ENCODE peak calls at places on chromosomes 5 and 9, in nine cellular contexts. O is CD8-positive, alpha-beta memory T cell; Q is D721Med; F is NCI-H1436; T is AG08395; M is mucosa of descending colon; Z is kidney epithelial cell; R is iris pigment epithelial cell; C is activated naive CD4-positive, alpha-beta T cell treated with anti-CD3 and anti-CD28 coated beads for 36 hours. B is an unnamed sample.

GRCh38 chr5:1128977-1129724 is 17.3 kb upstream of the SLC12A7 start:
- DNase-seq in O (no peak), Q (no peak), F (no peak), T (no peak), M (no peak), Z (no peak), R (no peak), C (no peak), B (no peak)

GRCh38 chr5:42951169-42951846 is 88.8 kb downstream of the ANXA2R start:
- DNase-seq in O (peak), Q (no peak), F (no peak), T (peak), M (peak), Z (no peak), R (peak), C (peak), B (peak)

GRCh38 chr5:107567901-107568671 is 102.7 kb downstream of the EFNA5 start:
- DNase-seq in O (no peak), Q (no peak), F (peak), T (no peak), M (no peak), Z (no peak), R (no peak), C (no peak), B (no peak)

GRCh38 chr9:134321957-134322741 is 4.1 kb upstream of the RXRA start:
- DNase-seq in O (peak), Q (no peak), F (no peak), T (no peak), M (peak), Z (no peak), R (no peak), C (no peak), B (no peak)

GRCh38 chr9:91825422-91825821 is 124.6 kb downstream of the ROR2 start:
- DNase-seq in O (no peak), Q (no peak), F (no peak), T (peak), M (no peak), Z (no peak), R (no peak), C (no peak), B (no peak)

GRCh38 chr9:126956929-126957686 is 42.5 kb downstream of the RALGPS1 start:
- DNase-seq in O (no peak), Q (no peak), F (no peak), T (peak), M (no peak), Z (no peak), R (peak), C (no peak), B (no peak)

GRCh38 chr9:130418776-130419175 is 26.0 kb upstream of the ASS1 start:
- DNase-seq in O (no peak), Q (no peak), F (no peak), T (no peak), M (no peak), Z (no peak), R (no peak), C (no peak), B (no peak)

GRCh38 chr9:93183663-93184438 is at the start of gene WNK2:
- DNase-seq in O (no peak), Q (peak), F (peak), T (peak), M (peak), Z (no peak), R (no peak), C (peak), B (no peak)

GRCh38 chr9:86604741-86605140 is 250.5 kb upstream of the TUT7 start:
- DNase-seq in O (no peak), Q (no peak), F (no peak), T (peak), M (no peak), Z (no peak), R (no peak), C (no peak), B (no peak)

GRCh38 chr5:150626853-150627276 is 13.6 kb upstream of the SYNPO start:
- DNase-seq in O (no peak), Q (no peak), F (no peak), T (peak), M (peak), Z (no peak), R (no peak), C (no peak), B (no peak)

GRCh38 chr5:100643473-100643872 is 108.3 kb downstream of the FAM174A start:
- DNase-seq in O (no peak), Q (no peak), F (no peak), T (no peak), M (no peak), Z (no peak), R (peak), C (no peak), B (no peak)

GRCh38 chr9:124180557-124180956 is 77.2 kb upstream of the NEK6 start:
- DNase-seq in O (no peak), Q (no peak), F (peak), T (no peak), M (peak), Z (no peak), R (peak), C (no peak), B (no peak)

GRCh38 chr5:138138949-138139775 is at the start of gene NME5:
- DNase-seq in O (no peak), Q (peak), F (peak), T (peak), M (peak), Z (peak), R (peak), C (peak), B (no peak)

GRCh38 chr9:97411789-97412627 is at the start of gene TDRD7:
- DNase-seq in O (peak), Q (peak), F (peak), T (peak), M (peak), Z (peak), R (peak), C (peak), B (peak)

GRCh38 chr9:107569171-107569570 is 79.6 kb upstream of the KLF4 start:
- DNase-seq in O (no peak), Q (no peak), F (no peak), T (no peak), M (no peak), Z (no peak), R (no peak), C (no peak), B (no peak)

GRCh38 chr5:75054110-75054930 is 2.0 kb upstream of the GCNT4 start:
- DNase-seq in O (no peak), Q (no peak), F (no peak), T (peak), M (peak), Z (no peak), R (peak), C (peak), B (no peak)

GRCh38 chr9:91246842-91247241 is 114.9 kb downstream of the AUH start:
- DNase-seq in O (no peak), Q (no peak), F (no peak), T (no peak), M (no peak), Z (no peak), R (peak), C (no peak), B (no peak)

GRCh38 chr9:117574099-117574498 is 130.1 kb upstream of the TLR4 start:
- DNase-seq in O (no peak), Q (no peak), F (no peak), T (no peak), M (no peak), Z (no peak), R (no peak), C (no peak), B (no peak)

GRCh38 chr5:134438268-134438622 is 26.6 kb upstream of the CDKN2AIPNL start:
- DNase-seq in O (no peak), Q (no peak), F (no peak), T (peak), M (no peak), Z (no peak), R (peak), C (no peak), B (no peak)

GRCh38 chr5:4875942-4876341 is 264.2 kb upstream of the ADAMTS16 start:
- DNase-seq in O (no peak), Q (no peak), F (no peak), T (no peak), M (no peak), Z (no peak), R (no peak), C (no peak), B (no peak)

GRCh38 chr5:179380211-179381035 is 35.2 kb upstream of the ADAMTS2 start:
- DNase-seq in O (no peak), Q (no peak), F (no peak), T (no peak), M (no peak), Z (no peak), R (no peak), C (no peak), B (no peak)

GRCh38 chr9:27671591-27671990 is 98.3 kb upstream of the C9orf72 start:
- DNase-seq in O (no peak), Q (no peak), F (no peak), T (no peak), M (no peak), Z (no peak), R (peak), C (no peak), B (no peak)

GRCh38 chr5:176803943-176804498 is 6.3 kb upstream of the UNC5A start:
- DNase-seq in O (no peak), Q (no peak), F (no peak), T (peak), M (no peak), Z (no peak), R (peak), C (peak), B (no peak)

GRCh38 chr9:23686896-23687295 is 139.1 kb downstream of the ELAVL2 start:
- DNase-seq in O (no peak), Q (no peak), F (no peak), T (no peak), M (no peak), Z (no peak), R (no peak), C (no peak), B (no peak)

GRCh38 chr5:133321833-133322420 is 270.1 kb downstream of the HSPA4 start:
- DNase-seq in O (peak), Q (no peak), F (no peak), T (no peak), M (no peak), Z (no peak), R (no peak), C (peak), B (no peak)

GRCh38 chr9:4371108-4371507 is 71.2 kb upstream of the GLIS3 start:
- DNase-seq in O (no peak), Q (no peak), F (no peak), T (peak), M (no peak), Z (peak), R (peak), C (no peak), B (no peak)

GRCh38 chr9:8644571-8644970 is 845.0 kb upstream of the DMAC1 start:
- DNase-seq in O (no peak), Q (no peak), F (no peak), T (no peak), M (no peak), Z (no peak), R (no peak), C (no peak), B (no peak)

GRCh38 chr5:25568989-25569625 is 924.3 kb upstream of the CDH10 start:
- DNase-seq in O (no peak), Q (no peak), F (no peak), T (no peak), M (no peak), Z (no peak), R (no peak), C (no peak), B (no peak)

GRCh38 chr9:76023715-76024195 is 133.3 kb downstream of the PCSK5 start:
- DNase-seq in O (peak), Q (no peak), F (no peak), T (no peak), M (no peak), Z (peak), R (peak), C (peak), B (peak)

GRCh38 chr9:124355941-124356744 is 59.1 kb downstream of the PSMB7 start:
- DNase-seq in O (no peak), Q (no peak), F (no peak), T (no peak), M (no peak), Z (no peak), R (no peak), C (no peak), B (no peak)

GRCh38 chr5:124057161-124057814 is 545.3 kb downstream of the CSNK1G3 start:
- DNase-seq in O (no peak), Q (no peak), F (peak), T (no peak), M (peak), Z (peak), R (no peak), C (no peak), B (no peak)

GRCh38 chr9:126682928-126683697 is 69.4 kb downstream of the LMX1B start:
- DNase-seq in O (no peak), Q (no peak), F (no peak), T (no peak), M (no peak), Z (no peak), R (no peak), C (no peak), B (no peak)

GRCh38 chr9:132811985-132812384 is 66.1 kb downstream of the AK8 start:
- DNase-seq in O (no peak), Q (no peak), F (no peak), T (no peak), M (no peak), Z (no peak), R (no peak), C (no peak), B (no peak)

GRCh38 chr9:107721705-107722245 is 232.2 kb upstream of the KLF4 start:
- DNase-seq in O (no peak), Q (no peak), F (no peak), T (no peak), M (no peak), Z (no peak), R (no peak), C (no peak), B (no peak)

GRCh38 chr9:134781895-134782294 is 98.7 kb upstream of the FCN2 start:
- DNase-seq in O (no peak), Q (no peak), F (no peak), T (no peak), M (no peak), Z (no peak), R (no peak), C (no peak), B (no peak)